ENCODE peak calls at places on chromosomes 3 and 15, in six cellular contexts. O is GM13977; C is CD8-positive, alpha-beta memory T cell; Q is DMS153; Y is body of pancreas; A is stimulated activated CD4-positive, alpha-beta T cell treated with anti-CD3 and anti-CD28 coated beads, Interleukin-4, amount 100 ng/mL, for 4 hours. H is an unnamed sample.

GRCh38 chr3:7484636-7485035 is 623.7 kb downstream of the GRM7 start:
- DNase-seq in O (no peak), C (no peak), Q (no peak), Y (no peak), A (no peak), H (no peak)

GRCh38 chr15:70375006-70375409 is 277.3 kb upstream of the TLE3 start:
- DNase-seq in O (no peak), C (no peak), Q (peak; percentile 19), Y (no peak), A (no peak), H (no peak)

GRCh38 chr15:66912001-66912400 is 153.4 kb upstream of the SMAD3 start:
- DNase-seq in O (no peak), C (no peak), Q (no peak), Y (no peak), A (no peak), H (no peak)

GRCh38 chr3:158347966-158348365 is 223.0 kb upstream of the MLF1 start:
- DNase-seq in O (no peak), C (no peak), Q (no peak), Y (no peak), A (no peak), H (no peak)

GRCh38 chr3:49476563-49476962 is 6.5 kb downstream of the DAG1 start:
- DNase-seq in O (peak; percentile 40), C (no peak), Q (no peak), Y (no peak), A (no peak), H (no peak)

GRCh38 chr3:9314796-9315195 is 48.1 kb upstream of the THUMPD3 start:
- DNase-seq in O (no peak), C (no peak), Q (no peak), Y (no peak), A (no peak), H (peak; percentile 36)

GRCh38 chr15:47945869-47946666 is 174.7 kb upstream of the SLC24A5 start:
- DNase-seq in O (no peak), C (no peak), Q (no peak), Y (no peak), A (no peak), H (no peak)

GRCh38 chr15:80844011-80844732 is 65.0 kb downstream of the CEMIP start:
- DNase-seq in O (no peak), C (no peak), Q (no peak), Y (no peak), A (no peak), H (no peak)

GRCh38 chr3:35183915-35184675 is 455.2 kb upstream of the ARPP21 start:
- DNase-seq in O (no peak), C (no peak), Q (no peak), Y (no peak), A (no peak), H (no peak)

GRCh38 chr15:95937128-95937528 is 393.4 kb upstream of the NR2F2 start:
- DNase-seq in O (no peak), C (no peak), Q (no peak), Y (no peak), A (no peak), H (no peak)

GRCh38 chr15:25689592-25689991 is 173.5 kb downstream of the ATP10A start:
- DNase-seq in O (no peak), C (no peak), Q (no peak), Y (no peak), A (no peak), H (no peak)

GRCh38 chr3:11661827-11662226 is 18.1 kb upstream of the VGLL4 start:
- DNase-seq in O (no peak), C (no peak), Q (no peak), Y (peak; percentile 65), A (no peak), H (no peak)

GRCh38 chr3:15860014-15860934 is 62.5 kb upstream of the ANKRD28 start:
- DNase-seq in O (peak; percentile 32), C (no peak), Q (no peak), Y (peak; percentile 60), A (peak; percentile 7), H (no peak)

GRCh38 chr3:156630081-156630772 is 44.2 kb upstream of the TIPARP start:
- DNase-seq in O (no peak), C (no peak), Q (peak; percentile 77), Y (no peak), A (no peak), H (peak; percentile 59)

GRCh38 chr3:25820372-25820771 is 30.5 kb downstream of the OXSM start:
- DNase-seq in O (no peak), C (no peak), Q (no peak), Y (peak; percentile 5), A (no peak), H (no peak)

GRCh38 chr3:50297896-50298725 is 1.1 kb downstream of the HYAL3 start:
- DNase-seq in O (no peak), C (no peak), Q (no peak), Y (no peak), A (no peak), H (no peak)

GRCh38 chr3:51389423-51390183 is 1.5 kb upstream of the RBM15B start:
- DNase-seq in O (peak; percentile 66), C (peak; percentile 48), Q (no peak), Y (peak; percentile 69), A (peak; percentile 41), H (no peak)

H was measured in NCI-H2029.